ENCODE peak calls at places on chromosomes 3 and 15, in seven cellular contexts. N, C, S, E, O, T and H are unnamed samples.

GRCh38 chr3:13568515-13568995 is 19.6 kb downstream of the FBLN2 start:
- DNase-seq in E (no peak), C (no peak), T (no peak), O (no peak), S (no peak), N (no peak), H (no peak)

GRCh38 chr3:170907519-170908234 is 760 bp downstream of the EIF5A2 start:
- DNase-seq in C (no peak), E (peak), T (peak), S (no peak), N (no peak), O (no peak), H (peak)

GRCh38 chr15:67746450-67746849 is 78.9 kb upstream of the SKOR1 start:
- DNase-seq in S (no peak), O (no peak), E (no peak), N (no peak), T (no peak), C (no peak), H (peak)

GRCh38 chr3:120497813-120498212 is 47.0 kb upstream of the FSTL1 start:
- DNase-seq in T (no peak), S (no peak), N (no peak), O (no peak), E (peak), C (no peak), H (no peak)

GRCh38 chr3:66039590-66039887 is 821 bp upstream of the MAGI1 start:
- DNase-seq in C (peak), T (peak), N (peak), E (no peak), S (no peak), O (no peak), H (peak)

GRCh38 chr3:10145685-10146084 is 4.1 kb downstream of the VHL start:
- DNase-seq in C (no peak), T (no peak), N (no peak), O (no peak), E (no peak), S (no peak), H (no peak)

GRCh38 chr3:46662771-46663551 is 30.5 kb downstream of the ALS2CL start:
- DNase-seq in E (peak), C (no peak), S (peak), O (no peak), N (peak), T (peak), H (no peak)

GRCh38 chr15:100863406-100864198 is 16.0 kb upstream of the ALDH1A3 start:
- DNase-seq in N (peak), E (peak), T (no peak), C (peak), S (no peak), O (no peak), H (no peak)

GRCh38 chr15:34055868-34056595 is 17.0 kb upstream of the AVEN start:
- DNase-seq in O (peak), T (peak), N (no peak), C (no peak), S (no peak), E (peak), H (no peak)

GRCh38 chr3:142498397-142499180 is 50.8 kb upstream of the XRN1 start:
- DNase-seq in E (peak), O (no peak), N (no peak), C (no peak), T (peak), S (no peak), H (no peak)

GRCh38 chr15:42650208-42651066 is 75.0 kb downstream of the STARD9 start:
- DNase-seq in T (peak), E (peak), S (peak), N (peak), O (peak), C (peak), H (peak)

GRCh38 chr15:91887921-91888373 is 34.4 kb downstream of the SLCO3A1 start:
- DNase-seq in E (no peak), O (no peak), T (no peak), S (no peak), C (no peak), N (no peak), H (no peak)

GRCh38 chr3:11536132-11536935 is 107.4 kb downstream of the VGLL4 start:
- DNase-seq in O (no peak), N (peak), E (no peak), S (no peak), C (no peak), T (no peak), H (no peak)

GRCh38 chr3:197494366-197495058 is 61.3 kb downstream of the BDH1 start:
- DNase-seq in S (no peak), O (no peak), T (no peak), E (no peak), N (peak), C (no peak), H (no peak)

GRCh38 chr3:110165344-110165743 is 828.0 kb upstream of the DPPA4 start:
- DNase-seq in C (no peak), N (no peak), E (peak), S (no peak), O (no peak), T (no peak), H (no peak)

GRCh38 chr3:168495251-168495650 is 399.5 kb upstream of the GOLIM4 start:
- DNase-seq in O (no peak), T (no peak), S (no peak), N (no peak), C (no peak), E (no peak), H (no peak)

GRCh38 chr15:39919740-39920509 is at the start of gene GPR176:
- DNase-seq in C (peak), E (peak), O (no peak), S (no peak), N (no peak), T (peak), H (no peak)
- TF ChIP-seq CTCF in C (no peak), E (no peak), O (peak), S (no peak), N (no peak), T (peak), H (no peak)

GRCh38 chr3:80785475-80785874 is 976.0 kb downstream of the GBE1 start:
- DNase-seq in O (no peak), C (no peak), T (no peak), S (no peak), E (no peak), N (no peak), H (peak)
- TF ChIP-seq CTCF in O (no peak), C (no peak), T (peak), S (no peak), E (no peak), N (no peak), H (no peak)

GRCh38 chr3:173216063-173216462 is 75.0 kb upstream of the SPATA16 start:
- DNase-seq in N (peak), S (no peak), E (no peak), C (no peak), T (no peak), O (no peak), H (no peak)

GRCh38 chr3:173225351-173225750 is 84.3 kb upstream of the SPATA16 start:
- DNase-seq in E (no peak), T (no peak), C (no peak), O (no peak), S (no peak), N (no peak), H (no peak)

GRCh38 chr3:173217127-173217526 is 76.1 kb upstream of the SPATA16 start:
- DNase-seq in S (no peak), N (no peak), O (no peak), E (peak), T (no peak), C (peak), H (no peak)

DNA sequence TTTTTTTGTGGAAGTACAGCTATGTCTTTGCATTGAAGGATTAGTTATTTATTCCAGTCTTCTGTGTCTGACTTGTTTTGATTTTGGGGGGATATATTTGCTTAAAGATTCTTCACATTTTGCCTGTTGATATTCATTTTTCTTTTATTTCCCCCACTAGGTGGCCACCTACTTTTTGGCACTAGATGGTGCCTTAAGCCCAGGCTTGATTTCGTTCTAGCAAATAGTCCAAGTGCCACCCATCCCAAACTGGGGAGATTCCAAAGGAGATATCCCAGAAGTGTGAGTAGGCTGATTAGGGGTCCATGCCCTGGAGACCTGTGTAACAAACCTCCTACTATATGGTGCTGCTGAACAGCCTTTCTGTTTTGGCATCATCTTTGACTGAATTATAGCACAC is 80.0 kb upstream of the SPATA16 start:
- DNase-seq in C (no peak), T (no peak), O (no peak), S (no peak), N (no peak), E (no peak), H (peak)
- TF ChIP-seq CTCF in C (no peak), T (peak), O (peak), S (no peak), N (peak), E (peak), H (peak)

GRCh38 chr3:67416703-67417102 is 237.7 kb downstream of the SUCLG2 start:
- DNase-seq in C (no peak), O (no peak), S (no peak), N (no peak), T (no peak), E (no peak), H (no peak)
- TF ChIP-seq CTCF in C (no peak), O (no peak), S (no peak), N (no peak), T (peak), E (no peak), H (no peak)

GRCh38 chr15:31444844-31445243 is 118.2 kb downstream of the KLF13 start:
- DNase-seq in O (no peak), C (no peak), T (no peak), N (no peak), S (no peak), E (no peak), H (no peak)

GRCh38 chr15:31438601-31439265 is 112.1 kb downstream of the KLF13 start:
- DNase-seq in S (no peak), E (no peak), O (no peak), T (no peak), C (no peak), N (no peak), H (no peak)

GRCh38 chr15:31440754-31441298 is 114.2 kb downstream of the KLF13 start:
- DNase-seq in N (peak), C (peak), S (peak), T (no peak), E (peak), O (no peak), H (no peak)

GRCh38 chr15:31439328-31439727 is 112.7 kb downstream of the KLF13 start:
- DNase-seq in S (no peak), E (no peak), N (no peak), T (no peak), O (no peak), C (no peak), H (peak)

DNA sequence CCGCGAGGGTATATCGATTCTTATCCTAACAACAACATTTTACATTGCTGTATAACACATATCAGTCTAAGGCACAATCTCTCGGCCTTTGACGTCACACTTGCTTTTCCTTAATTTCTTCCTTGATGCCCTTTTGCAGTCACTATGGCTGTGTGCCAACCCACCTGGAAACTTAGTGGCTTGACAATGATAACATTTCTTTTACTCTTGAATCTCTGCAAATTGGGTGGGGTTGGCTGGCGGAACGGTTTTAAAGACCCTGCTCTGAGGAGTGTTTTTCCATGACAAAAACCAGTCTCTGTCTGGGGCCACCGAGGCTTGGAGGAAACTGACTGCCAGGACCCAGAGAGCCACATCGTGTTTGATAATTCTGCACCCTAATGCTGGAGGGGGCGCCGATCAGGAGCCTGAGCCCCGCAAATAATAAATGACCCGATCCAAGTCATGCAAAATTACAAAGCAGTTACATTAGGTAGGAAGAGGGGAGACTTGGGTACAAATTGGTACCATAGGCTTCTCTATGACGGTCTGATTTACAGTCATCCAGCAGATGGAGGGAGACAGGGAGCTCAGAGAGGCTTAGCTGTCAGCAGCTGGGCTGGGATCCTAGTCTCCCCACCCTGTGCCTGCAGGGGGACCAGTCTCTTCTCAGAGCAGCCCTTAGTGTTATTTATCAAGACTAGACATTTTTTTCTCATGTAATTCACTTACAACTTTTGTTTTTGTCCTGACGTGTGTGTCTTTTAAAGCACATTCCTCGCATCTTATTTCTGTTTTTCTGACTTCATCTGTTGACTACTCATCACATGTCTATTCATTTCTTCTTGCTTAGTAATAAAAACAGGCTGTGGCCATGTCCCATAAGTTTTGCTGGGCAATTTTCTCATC is 115.8 kb downstream of the KLF13 start:
- DNase-seq in O (peak), C (no peak), E (peak), N (peak), S (no peak), T (peak), H (peak)
- TF ChIP-seq CTCF in O (peak), C (no peak), E (peak), N (no peak), S (no peak), T (peak), H (peak)